ENCODE peak calls at places on chromosomes 5 and 9, in ten cellular contexts. R is stomach; X is fibroblast of villous mesenchyme; Q is thoracic aorta; O is choroid plexus epithelial cell; V is spleen; D is CD4-positive, alpha-beta T cell; J is endothelial cell; T is WTC11; U is astrocyte. P is an unnamed sample.

GRCh38 chr9:114259800-114260523 is 62.9 kb upstream of the ORM1 start:
- DNase-seq in R (no peak), X (peak; percentile 33), Q (no peak), O (no peak), V (no peak), D (no peak), J (no peak), T (no peak), U (no peak), P (no peak)

GRCh38 chr5:178780581-178781498 is 50.4 kb upstream of the ZNF354A start:
- DNase-seq in R (no peak), X (no peak), Q (no peak), O (no peak), V (no peak), D (no peak), J (no peak), T (no peak), U (no peak), P (no peak)

GRCh38 chr5:136802382-136802781 is 437.0 kb upstream of the TRPC7 start:
- DNase-seq in R (no peak), X (peak; percentile 22), Q (no peak), O (peak; percentile 26), V (no peak), D (no peak), J (peak; percentile 14), T (no peak), U (no peak), P (no peak)

GRCh38 chr9:98502976-98503325 is 205.8 kb downstream of the GABBR2 start:
- DNase-seq in R (no peak), X (peak; percentile 60), Q (no peak), O (peak; percentile 76), V (no peak), D (no peak), J (no peak), T (peak; percentile 40), U (peak; percentile 32), P (no peak)

GRCh38 chr9:127360829-127361228 is 36.1 kb upstream of the SLC2A8 start:
- DNase-seq in R (peak; percentile 20), X (peak; percentile 51), Q (no peak), O (peak; percentile 56), V (no peak), D (no peak), J (no peak), T (peak; percentile 65), U (peak; percentile 9), P (no peak)

GRCh38 chr5:134430001-134430569 is 18.4 kb upstream of the CDKN2AIPNL start:
- DNase-seq in R (no peak), X (no peak), Q (no peak), O (no peak), V (peak; percentile 11), D (no peak), J (no peak), T (peak; percentile 33), U (no peak), P (no peak)

GRCh38 chr5:38551020-38552017 is 5.1 kb downstream of the LIFR start:
- DNase-seq in R (no peak), X (peak; percentile 69), Q (no peak), O (peak; percentile 79), V (no peak), D (no peak), J (no peak), T (no peak), U (peak; percentile 41), P (no peak)

GRCh38 chr5:149581192-149581861 is at the start of gene ARHGEF37:
- DNase-seq in R (peak; percentile 96), X (peak; percentile 41), Q (peak; percentile 34), O (peak; percentile 50), V (peak; percentile 86), D (peak; percentile 16), J (peak; percentile 60), T (peak; percentile 53), U (no peak), P (peak; percentile 89)

GRCh38 chr9:14343948-14344547 is 30.1 kb upstream of the NFIB start:
- DNase-seq in R (no peak), X (no peak), Q (no peak), O (no peak), V (no peak), D (no peak), J (peak; percentile 31), T (no peak), U (no peak), P (no peak)

GRCh38 chr9:91221332-91221731 is 140.4 kb downstream of the AUH start:
- DNase-seq in R (no peak), X (peak; percentile 59), Q (no peak), O (peak; percentile 84), V (no peak), D (no peak), J (no peak), T (no peak), U (peak; percentile 83), P (no peak)

GRCh38 chr5:41526699-41527098 is 16.3 kb upstream of the PLCXD3 start:
- DNase-seq in R (no peak), X (no peak), Q (no peak), O (no peak), V (no peak), D (no peak), J (no peak), T (no peak), U (no peak), P (no peak)

DNA sequence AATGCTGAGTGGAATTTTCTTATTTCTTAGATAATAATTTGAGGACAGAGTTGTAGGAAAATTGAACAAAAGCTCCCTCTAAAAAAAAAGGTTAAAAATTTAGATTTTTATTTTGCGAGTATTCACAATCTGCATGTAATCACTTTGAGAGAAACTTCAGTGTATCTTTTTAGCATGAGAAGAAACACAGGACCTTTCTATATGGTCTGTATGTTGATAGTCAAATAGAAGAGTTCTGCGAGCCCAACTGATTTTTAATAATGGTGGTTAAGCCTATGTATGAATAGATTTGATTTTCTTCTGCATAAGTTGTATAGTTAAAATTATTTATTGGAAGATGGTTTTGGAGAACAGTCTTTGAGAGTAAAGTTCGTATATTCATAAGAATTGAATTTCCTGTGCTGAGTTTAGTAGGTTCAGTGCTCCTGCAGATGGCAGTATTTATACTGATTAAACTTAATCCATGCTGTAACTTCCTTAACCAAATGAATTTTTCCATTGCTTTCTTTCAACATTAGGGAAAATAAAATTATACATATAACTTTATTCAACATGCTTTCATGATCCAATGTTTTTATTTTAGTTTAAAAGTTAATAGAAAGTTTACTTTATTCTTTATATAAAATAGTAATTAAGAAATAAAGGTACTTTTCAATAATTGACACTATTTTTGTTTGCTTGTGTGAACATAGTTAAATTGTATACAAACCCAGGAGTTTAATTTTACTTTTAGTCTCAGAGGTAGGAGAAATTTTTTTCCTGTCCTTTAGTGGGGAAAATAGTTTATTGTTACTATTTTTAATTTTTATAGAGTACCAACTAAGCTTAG is 19.6 kb downstream of the TCERG1 start:
- DNase-seq in R (no peak), X (peak; percentile 37), Q (no peak), O (peak; percentile 60), V (no peak), D (no peak), J (no peak), T (no peak), U (peak; percentile 16), P (no peak)
- TF ChIP-seq CTCF in R (no peak), X (peak; percentile 50), Q (peak; percentile 29), O (peak; percentile 63), V (no peak), D (peak; percentile 35), J (peak; percentile 22), T (no peak), U (peak; percentile 45), P (no peak)

GRCh38 chr5:86546582-86546981 is 71.2 kb upstream of the COX7C start:
- DNase-seq in R (no peak), X (no peak), Q (no peak), O (no peak), V (no peak), D (no peak), J (no peak), T (no peak), U (no peak), P (no peak)
- TF ChIP-seq CTCF in R (no peak), X (no peak), Q (no peak), O (no peak), V (no peak), D (no peak), J (no peak), T (no peak), U (no peak), P (no peak)

GRCh38 chr9:12648921-12649320 is 44.3 kb upstream of the TYRP1 start:
- DNase-seq in R (no peak), X (no peak), Q (no peak), O (no peak), V (no peak), D (no peak), J (no peak), T (no peak), U (no peak), P (no peak)

GRCh38 chr9:12656803-12657202 is 36.4 kb upstream of the TYRP1 start:
- DNase-seq in R (no peak), X (no peak), Q (no peak), O (no peak), V (no peak), D (no peak), J (no peak), T (no peak), U (no peak), P (no peak)

GRCh38 chr9:12657998-12658397 is 35.2 kb upstream of the TYRP1 start:
- DNase-seq in R (no peak), X (no peak), Q (no peak), O (no peak), V (peak; percentile 42), D (no peak), J (no peak), T (no peak), U (no peak), P (no peak)

GRCh38 chr9:12657233-12657632 is 36.0 kb upstream of the TYRP1 start:
- DNase-seq in R (no peak), X (no peak), Q (no peak), O (no peak), V (no peak), D (no peak), J (no peak), T (no peak), U (no peak), P (no peak)

GRCh38 chr9:12652973-12653372 is 40.2 kb upstream of the TYRP1 start:
- DNase-seq in R (no peak), X (no peak), Q (no peak), O (no peak), V (no peak), D (no peak), J (no peak), T (no peak), U (no peak), P (no peak)
- TF ChIP-seq CTCF in R (no peak), X (no peak), Q (no peak), O (no peak), V (no peak), D (no peak), J (no peak), T (no peak), U (no peak), P (no peak)

GRCh38 chr5:165026971-165027370 is 1521.6 kb downstream of the MAT2B start:
- DNase-seq in R (no peak), X (no peak), Q (no peak), O (no peak), V (no peak), D (no peak), J (no peak), T (no peak), U (no peak), P (no peak)

GRCh38 chr5:165031361-165031760 is 1525.9 kb downstream of the MAT2B start:
- DNase-seq in R (no peak), X (no peak), Q (no peak), O (no peak), V (no peak), D (no peak), J (no peak), T (no peak), U (no peak), P (no peak)

GRCh38 chr5:165029471-165029870 is 1524.1 kb downstream of the MAT2B start:
- DNase-seq in R (no peak), X (peak; percentile 8), Q (no peak), O (peak; percentile 23), V (no peak), D (no peak), J (peak; percentile 52), T (peak; percentile 44), U (peak; percentile 23), P (no peak)
- TF ChIP-seq CTCF in R (no peak), X (peak; percentile 30), Q (no peak), O (peak; percentile 32), V (no peak), D (no peak), J (peak; percentile 37), T (peak; percentile 27), U (peak; percentile 11), P (no peak)

P was measured in right lobe of liver.